ENCODE peak calls at places on chromosomes 11 and 22, in ten cellular contexts. N, I, U, C, F, M, B, A, R and Z are unnamed samples.

GRCh38 chr11:70326365-70326803 is 55.9 kb downstream of the PPFIA1 start:
- DNase-seq in N (peak; percentile 62), A (no peak), U (no peak), F (no peak), I (no peak), R (no peak), B (no peak), C (peak; percentile 64), M (peak; percentile 92), Z (no peak)

GRCh38 chr11:60872124-60872951 is 5.0 kb downstream of the ZP1 start:
- DNase-seq in M (peak; percentile 88), I (peak; percentile 65), F (no peak), A (no peak), U (no peak), R (no peak), B (no peak), C (peak; percentile 34), N (no peak), Z (no peak)

GRCh38 chr22:45428391-45429385 is 15.2 kb downstream of the RIBC2 start:
- DNase-seq in A (no peak), M (no peak), F (no peak), I (no peak), U (no peak), B (no peak), C (no peak), R (no peak), N (no peak), Z (no peak)

GRCh38 chr22:37545703-37546435 is 14.4 kb upstream of the CDC42EP1 start:
- DNase-seq in M (peak; percentile 99), B (peak; percentile 98), F (no peak), U (peak; percentile 78), I (peak; percentile 97), R (no peak), N (peak; percentile 81), A (peak; percentile 49), C (peak; percentile 87), Z (no peak)

GRCh38 chr11:36702330-36703054 is 104.5 kb upstream of the RAG2 start:
- DNase-seq in N (peak; percentile 28), A (peak; percentile 33), I (peak; percentile 75), M (peak; percentile 61), C (no peak), B (peak; percentile 85), F (peak; percentile 77), R (no peak), U (peak; percentile 34), Z (peak; percentile 40)

GRCh38 chr11:101880208-101880607 is 34.6 kb upstream of the CEP126 start:
- DNase-seq in F (peak; percentile 9), M (peak; percentile 73), R (no peak), I (peak; percentile 82), C (no peak), U (no peak), B (peak; percentile 78), N (no peak), A (peak; percentile 44), Z (peak; percentile 52)

GRCh38 chr22:46588279-46589140 is 31.7 kb upstream of the GRAMD4 start:
- DNase-seq in U (no peak), R (no peak), N (no peak), M (no peak), B (no peak), A (no peak), C (no peak), I (no peak), F (no peak), Z (no peak)

GRCh38 chr11:19394525-19395016 is 153.8 kb upstream of the E2F8 start:
- DNase-seq in C (no peak), B (no peak), I (no peak), M (peak; percentile 74), N (no peak), R (no peak), U (no peak), F (no peak), A (no peak), Z (no peak)

GRCh38 chr11:46260161-46260560 is 17.3 kb upstream of the CREB3L1 start:
- DNase-seq in U (no peak), R (no peak), B (no peak), N (no peak), C (no peak), F (no peak), M (no peak), A (no peak), I (no peak), Z (no peak)

GRCh38 chr22:48939441-48940265 is 888.0 kb downstream of the BRD1 start:
- DNase-seq in B (no peak), N (no peak), U (no peak), C (no peak), F (no peak), R (no peak), M (no peak), I (no peak), A (no peak), Z (no peak)

GRCh38 chr11:116930177-116930576 is 92.8 kb upstream of the APOA1 start:
- DNase-seq in M (peak; percentile 55), C (no peak), F (peak; percentile 4), I (no peak), A (no peak), N (no peak), R (no peak), U (no peak), B (peak; percentile 39), Z (no peak)

GRCh38 chr11:101912823-101913284 is 2.0 kb upstream of the CEP126 start:
- DNase-seq in B (no peak), M (no peak), A (peak; percentile 81), C (no peak), R (no peak), N (no peak), U (no peak), F (no peak), I (no peak), Z (no peak)

GRCh38 chr22:31747441-31747840 is 2.5 kb downstream of the PRR14L start:
- DNase-seq in A (no peak), N (no peak), B (no peak), R (no peak), M (no peak), C (no peak), I (no peak), U (no peak), F (no peak), Z (no peak)

GRCh38 chr11:65931773-65932557 is 12.7 kb downstream of the DRAP1 start:
- DNase-seq in I (no peak), A (no peak), U (no peak), F (no peak), N (no peak), B (peak; percentile 62), M (no peak), R (no peak), C (no peak), Z (no peak)

GRCh38 chr11:19891050-19891449 is 178.4 kb downstream of the NAV2 start:
- DNase-seq in B (no peak), U (no peak), C (no peak), M (no peak), I (no peak), N (no peak), F (no peak), R (no peak), A (no peak), Z (no peak)

GRCh38 chr22:39238561-39238960 is 6.2 kb downstream of the PDGFB start:
- DNase-seq in C (no peak), N (no peak), I (no peak), F (no peak), B (no peak), U (no peak), A (no peak), R (no peak), M (no peak), Z (no peak)

GRCh38 chr11:124724854-124725718 is 14.7 kb upstream of the NRGN start:
- DNase-seq in M (no peak), I (no peak), F (no peak), A (no peak), R (no peak), C (no peak), U (no peak), B (no peak), N (no peak), Z (no peak)

GRCh38 chr22:22927888-22928665 is 40.5 kb downstream of the IGLL5 start:
- DNase-seq in B (no peak), M (no peak), I (no peak), A (no peak), N (no peak), F (no peak), U (no peak), C (no peak), R (no peak), Z (no peak)

GRCh38 chr11:66834539-66834845 is 8.7 kb upstream of the RCE1 start:
- DNase-seq in A (no peak), M (no peak), F (no peak), N (no peak), U (no peak), I (no peak), R (no peak), B (no peak), C (no peak), Z (no peak)

GRCh38 chr22:37214431-37215025 is 2.3 kb upstream of the SSTR3 start:
- DNase-seq in R (no peak), U (no peak), B (no peak), M (no peak), F (no peak), A (no peak), C (no peak), N (no peak), I (no peak), Z (no peak)

GRCh38 chr22:49327411-49327810 is 500.3 kb downstream of the BRD1 start:
- DNase-seq in U (no peak), F (no peak), R (no peak), N (no peak), M (no peak), B (no peak), I (no peak), C (no peak), A (no peak), Z (no peak)

GRCh38 chr22:38144025-38144405 is 33.5 kb upstream of the BAIAP2L2 start:
- DNase-seq in I (peak; percentile 44), M (no peak), U (no peak), N (no peak), F (no peak), A (no peak), R (no peak), C (no peak), B (peak; percentile 38), Z (no peak)

GRCh38 chr22:50083462-50084081 is 1.7 kb downstream of the MLC1 start:
- DNase-seq in F (no peak), A (no peak), N (no peak), U (no peak), M (no peak), R (no peak), I (no peak), B (no peak), C (peak; percentile 30), Z (no peak)

GRCh38 chr22:50340157-50340879 is 2.8 kb upstream of the PPP6R2 start:
- DNase-seq in N (no peak), F (no peak), U (no peak), I (peak; percentile 50), R (no peak), M (peak; percentile 32), B (peak; percentile 45), A (peak; percentile 51), C (no peak), Z (no peak)

GRCh38 chr11:113681711-113682410 is 24.2 kb downstream of the TMPRSS5 start:
- DNase-seq in B (no peak), C (no peak), M (peak; percentile 49), A (peak; percentile 13), N (no peak), I (no peak), U (no peak), R (no peak), F (no peak), Z (no peak)

GRCh38 chr11:85680897-85681296 is 5.1 kb downstream of the CCDC89 start:
- DNase-seq in A (peak; percentile 18), B (peak; percentile 55), F (no peak), C (no peak), U (no peak), I (no peak), N (no peak), R (no peak), M (peak; percentile 31), Z (no peak)

GRCh38 chr11:22407899-22408298 is 69.7 kb downstream of the SLC17A6 start:
- DNase-seq in U (no peak), M (no peak), C (no peak), A (no peak), N (no peak), F (no peak), R (no peak), B (peak; percentile 15), I (no peak), Z (no peak)

GRCh38 chr11:19422257-19422656 is 181.5 kb upstream of the E2F8 start:
- DNase-seq in C (no peak), I (no peak), A (no peak), B (peak; percentile 4), U (no peak), N (no peak), F (no peak), M (no peak), R (no peak), Z (no peak)